ENCODE peak calls at places on chromosomes 6 and 20, in eight cellular contexts. One of them, this sample, is unnamed.

GRCh38 chr6:157548635-157549467 is 167.9 kb downstream of the ZDHHC14 start:
- DNase-seq in GM23248: no peak
- DNase-seq in neural crest cell: no peak
- DNase-seq in astrocyte of the cerebellum: no peak
- DNase-seq in cardiac fibroblast: no peak
- DNase-seq in activated T-helper 1 cell treated with anti-CD3 and anti-CD28 coated beads, Interleukin-2, amount 50 U/mL, for 16 hours: no peak
- DNase-seq in AG08396: no peak
- DNase-seq in Panc1: no peak
- DNase-seq in this sample: no peak

GRCh38 chr6:26571592-26572296 is 25.0 kb upstream of the ABT1 start:
- DNase-seq in GM23248: peak
- DNase-seq in neural crest cell: peak
- DNase-seq in astrocyte of the cerebellum: peak
- DNase-seq in cardiac fibroblast: peak
- DNase-seq in activated T-helper 1 cell treated with anti-CD3 and anti-CD28 coated beads, Interleukin-2, amount 50 U/mL, for 16 hours: no peak
- DNase-seq in AG08396: peak
- DNase-seq in Panc1: peak
- DNase-seq in this sample: peak

GRCh38 chr20:7703436-7703835 is 236.8 kb downstream of the HAO1 start:
- DNase-seq in GM23248: no peak
- DNase-seq in neural crest cell: no peak
- DNase-seq in astrocyte of the cerebellum: no peak
- DNase-seq in cardiac fibroblast: no peak
- DNase-seq in activated T-helper 1 cell treated with anti-CD3 and anti-CD28 coated beads, Interleukin-2, amount 50 U/mL, for 16 hours: no peak
- DNase-seq in AG08396: no peak
- DNase-seq in Panc1: no peak
- DNase-seq in this sample: no peak

GRCh38 chr20:58125726-58126125 is 102.7 kb downstream of the ANKRD60 start:
- DNase-seq in GM23248: no peak
- DNase-seq in neural crest cell: no peak
- DNase-seq in astrocyte of the cerebellum: no peak
- DNase-seq in cardiac fibroblast: no peak
- DNase-seq in activated T-helper 1 cell treated with anti-CD3 and anti-CD28 coated beads, Interleukin-2, amount 50 U/mL, for 16 hours: no peak
- DNase-seq in AG08396: no peak
- DNase-seq in Panc1: no peak
- DNase-seq in this sample: no peak

GRCh38 chr6:149508485-149508884 is 23.7 kb upstream of the ZC3H12D start:
- DNase-seq in GM23248: no peak
- DNase-seq in neural crest cell: no peak
- DNase-seq in astrocyte of the cerebellum: no peak
- DNase-seq in cardiac fibroblast: no peak
- DNase-seq in activated T-helper 1 cell treated with anti-CD3 and anti-CD28 coated beads, Interleukin-2, amount 50 U/mL, for 16 hours: no peak
- DNase-seq in AG08396: no peak
- DNase-seq in Panc1: no peak
- DNase-seq in this sample: no peak

GRCh38 chr20:44646641-44647274 is 4.7 kb downstream of the ADA start:
- DNase-seq in GM23248: peak
- DNase-seq in neural crest cell: no peak
- DNase-seq in astrocyte of the cerebellum: no peak
- DNase-seq in cardiac fibroblast: peak
- DNase-seq in activated T-helper 1 cell treated with anti-CD3 and anti-CD28 coated beads, Interleukin-2, amount 50 U/mL, for 16 hours: no peak
- DNase-seq in AG08396: peak
- DNase-seq in Panc1: no peak
- DNase-seq in this sample: peak

GRCh38 chr6:121187833-121188200 is 146.5 kb downstream of the TBC1D32 start:
- DNase-seq in GM23248: no peak
- DNase-seq in neural crest cell: no peak
- DNase-seq in astrocyte of the cerebellum: no peak
- DNase-seq in cardiac fibroblast: no peak
- DNase-seq in activated T-helper 1 cell treated with anti-CD3 and anti-CD28 coated beads, Interleukin-2, amount 50 U/mL, for 16 hours: no peak
- DNase-seq in AG08396: no peak
- DNase-seq in Panc1: no peak
- DNase-seq in this sample: no peak

GRCh38 chr6:119160911-119161310 is 82.4 kb upstream of the FAM184A start:
- DNase-seq in GM23248: peak
- DNase-seq in neural crest cell: no peak
- DNase-seq in astrocyte of the cerebellum: no peak
- DNase-seq in cardiac fibroblast: no peak
- DNase-seq in activated T-helper 1 cell treated with anti-CD3 and anti-CD28 coated beads, Interleukin-2, amount 50 U/mL, for 16 hours: no peak
- DNase-seq in AG08396: no peak
- DNase-seq in Panc1: no peak
- DNase-seq in this sample: peak

GRCh38 chr6:147099974-147100373 is 104.2 kb upstream of the STXBP5 start:
- DNase-seq in GM23248: peak
- DNase-seq in neural crest cell: no peak
- DNase-seq in astrocyte of the cerebellum: peak
- DNase-seq in cardiac fibroblast: peak
- DNase-seq in activated T-helper 1 cell treated with anti-CD3 and anti-CD28 coated beads, Interleukin-2, amount 50 U/mL, for 16 hours: no peak
- DNase-seq in AG08396: peak
- DNase-seq in Panc1: no peak
- DNase-seq in this sample: peak

GRCh38 chr6:52595796-52596130 is 18.9 kb upstream of the TRAM2 start:
- DNase-seq in GM23248: no peak
- DNase-seq in neural crest cell: no peak
- DNase-seq in astrocyte of the cerebellum: no peak
- DNase-seq in cardiac fibroblast: no peak
- DNase-seq in activated T-helper 1 cell treated with anti-CD3 and anti-CD28 coated beads, Interleukin-2, amount 50 U/mL, for 16 hours: no peak
- DNase-seq in AG08396: no peak
- DNase-seq in Panc1: no peak
- DNase-seq in this sample: no peak

GRCh38 chr6:158849899-158850806 is 31.0 kb upstream of the EZR start:
- DNase-seq in GM23248: peak
- DNase-seq in neural crest cell: no peak
- DNase-seq in astrocyte of the cerebellum: peak
- DNase-seq in cardiac fibroblast: peak
- DNase-seq in activated T-helper 1 cell treated with anti-CD3 and anti-CD28 coated beads, Interleukin-2, amount 50 U/mL, for 16 hours: peak
- DNase-seq in AG08396: peak
- DNase-seq in Panc1: peak
- DNase-seq in this sample: peak

GRCh38 chr6:67854098-67854497 is 781.0 kb upstream of the ADGRB3 start:
- DNase-seq in GM23248: no peak
- DNase-seq in neural crest cell: no peak
- DNase-seq in astrocyte of the cerebellum: no peak
- DNase-seq in cardiac fibroblast: no peak
- DNase-seq in activated T-helper 1 cell treated with anti-CD3 and anti-CD28 coated beads, Interleukin-2, amount 50 U/mL, for 16 hours: no peak
- DNase-seq in AG08396: no peak
- DNase-seq in Panc1: no peak
- DNase-seq in this sample: no peak

GRCh38 chr20:2822073-2822472 is 5.9 kb downstream of the TMEM239 start:
- DNase-seq in GM23248: peak
- DNase-seq in neural crest cell: no peak
- DNase-seq in astrocyte of the cerebellum: peak
- DNase-seq in cardiac fibroblast: no peak
- DNase-seq in activated T-helper 1 cell treated with anti-CD3 and anti-CD28 coated beads, Interleukin-2, amount 50 U/mL, for 16 hours: no peak
- DNase-seq in AG08396: no peak
- DNase-seq in Panc1: no peak
- DNase-seq in this sample: no peak

GRCh38 chr20:49893242-49894072 is 21.9 kb downstream of the SPATA2 start:
- DNase-seq in GM23248: peak
- DNase-seq in neural crest cell: no peak
- DNase-seq in astrocyte of the cerebellum: no peak
- DNase-seq in cardiac fibroblast: no peak
- DNase-seq in activated T-helper 1 cell treated with anti-CD3 and anti-CD28 coated beads, Interleukin-2, amount 50 U/mL, for 16 hours: no peak
- DNase-seq in AG08396: no peak
- DNase-seq in Panc1: no peak
- DNase-seq in this sample: peak

GRCh38 chr6:17278289-17279061 is 2.7 kb upstream of the RBM24 start:
- DNase-seq in GM23248: peak
- DNase-seq in neural crest cell: no peak
- DNase-seq in astrocyte of the cerebellum: no peak
- DNase-seq in cardiac fibroblast: peak
- DNase-seq in activated T-helper 1 cell treated with anti-CD3 and anti-CD28 coated beads, Interleukin-2, amount 50 U/mL, for 16 hours: no peak
- DNase-seq in AG08396: peak
- DNase-seq in Panc1: peak
- DNase-seq in this sample: peak

GRCh38 chr20:49037962-49038387 is 8.1 kb upstream of the CSE1L start:
- DNase-seq in GM23248: peak
- DNase-seq in neural crest cell: no peak
- DNase-seq in astrocyte of the cerebellum: no peak
- DNase-seq in cardiac fibroblast: peak
- DNase-seq in activated T-helper 1 cell treated with anti-CD3 and anti-CD28 coated beads, Interleukin-2, amount 50 U/mL, for 16 hours: no peak
- DNase-seq in AG08396: no peak
- DNase-seq in Panc1: no peak
- DNase-seq in this sample: no peak

GRCh38 chr20:17571967-17572638 is 2.2 kb downstream of the DSTN start:
- DNase-seq in GM23248: no peak
- DNase-seq in neural crest cell: no peak
- DNase-seq in astrocyte of the cerebellum: no peak
- DNase-seq in cardiac fibroblast: no peak
- DNase-seq in activated T-helper 1 cell treated with anti-CD3 and anti-CD28 coated beads, Interleukin-2, amount 50 U/mL, for 16 hours: no peak
- DNase-seq in AG08396: no peak
- DNase-seq in Panc1: no peak
- DNase-seq in this sample: no peak

GRCh38 chr20:58715709-58716475 is 23.3 kb downstream of the NPEPL1 start:
- DNase-seq in GM23248: no peak
- DNase-seq in neural crest cell: no peak
- DNase-seq in astrocyte of the cerebellum: no peak
- DNase-seq in cardiac fibroblast: no peak
- DNase-seq in activated T-helper 1 cell treated with anti-CD3 and anti-CD28 coated beads, Interleukin-2, amount 50 U/mL, for 16 hours: no peak
- DNase-seq in AG08396: peak
- DNase-seq in Panc1: no peak
- DNase-seq in this sample: no peak

GRCh38 chr6:26532699-26533523 is 5.3 kb upstream of the HMGN4 start:
- DNase-seq in GM23248: peak
- DNase-seq in neural crest cell: peak
- DNase-seq in astrocyte of the cerebellum: peak
- DNase-seq in cardiac fibroblast: peak
- DNase-seq in activated T-helper 1 cell treated with anti-CD3 and anti-CD28 coated beads, Interleukin-2, amount 50 U/mL, for 16 hours: peak
- DNase-seq in AG08396: peak
- DNase-seq in Panc1: peak
- DNase-seq in this sample: peak

GRCh38 chr20:32526561-32526960 is 58.6 kb downstream of the NOL4L start:
- DNase-seq in GM23248: no peak
- DNase-seq in neural crest cell: no peak
- DNase-seq in astrocyte of the cerebellum: no peak
- DNase-seq in cardiac fibroblast: no peak
- DNase-seq in activated T-helper 1 cell treated with anti-CD3 and anti-CD28 coated beads, Interleukin-2, amount 50 U/mL, for 16 hours: no peak
- DNase-seq in AG08396: no peak
- DNase-seq in Panc1: no peak
- DNase-seq in this sample: no peak

GRCh38 chr20:19026901-19027644 is 185.4 kb upstream of the SLC24A3 start:
- DNase-seq in GM23248: no peak
- DNase-seq in neural crest cell: no peak
- DNase-seq in astrocyte of the cerebellum: no peak
- DNase-seq in cardiac fibroblast: no peak
- DNase-seq in activated T-helper 1 cell treated with anti-CD3 and anti-CD28 coated beads, Interleukin-2, amount 50 U/mL, for 16 hours: no peak
- DNase-seq in AG08396: no peak
- DNase-seq in Panc1: no peak
- DNase-seq in this sample: no peak

GRCh38 chr6:111080713-111081112 is 6.6 kb upstream of the SLC16A10 start:
- DNase-seq in GM23248: no peak
- DNase-seq in neural crest cell: no peak
- DNase-seq in astrocyte of the cerebellum: peak
- DNase-seq in cardiac fibroblast: no peak
- DNase-seq in activated T-helper 1 cell treated with anti-CD3 and anti-CD28 coated beads, Interleukin-2, amount 50 U/mL, for 16 hours: no peak
- DNase-seq in AG08396: no peak
- DNase-seq in Panc1: no peak
- DNase-seq in this sample: peak

GRCh38 chr20:60408435-60408834 is 450.2 kb downstream of the CDH26 start:
- DNase-seq in GM23248: no peak
- DNase-seq in neural crest cell: no peak
- DNase-seq in astrocyte of the cerebellum: no peak
- DNase-seq in cardiac fibroblast: no peak
- DNase-seq in activated T-helper 1 cell treated with anti-CD3 and anti-CD28 coated beads, Interleukin-2, amount 50 U/mL, for 16 hours: no peak
- DNase-seq in AG08396: no peak
- DNase-seq in Panc1: no peak
- DNase-seq in this sample: no peak

GRCh38 chr6:70834520-70834919 is 122.3 kb downstream of the B3GAT2 start:
- DNase-seq in GM23248: peak
- DNase-seq in neural crest cell: no peak
- DNase-seq in astrocyte of the cerebellum: no peak
- DNase-seq in cardiac fibroblast: peak
- DNase-seq in activated T-helper 1 cell treated with anti-CD3 and anti-CD28 coated beads, Interleukin-2, amount 50 U/mL, for 16 hours: no peak
- DNase-seq in AG08396: peak
- DNase-seq in Panc1: no peak
- DNase-seq in this sample: peak

GRCh38 chr20:62588458-62589149 is 53.7 kb upstream of the SLCO4A1 start:
- DNase-seq in GM23248: peak
- DNase-seq in neural crest cell: no peak
- DNase-seq in astrocyte of the cerebellum: no peak
- DNase-seq in cardiac fibroblast: peak
- DNase-seq in activated T-helper 1 cell treated with anti-CD3 and anti-CD28 coated beads, Interleukin-2, amount 50 U/mL, for 16 hours: no peak
- DNase-seq in AG08396: no peak
- DNase-seq in Panc1: no peak
- DNase-seq in this sample: no peak

GRCh38 chr20:21048841-21049273 is 57.3 kb downstream of the LINC00237 start:
- DNase-seq in GM23248: peak
- DNase-seq in neural crest cell: peak
- DNase-seq in astrocyte of the cerebellum: no peak
- DNase-seq in cardiac fibroblast: peak
- DNase-seq in activated T-helper 1 cell treated with anti-CD3 and anti-CD28 coated beads, Interleukin-2, amount 50 U/mL, for 16 hours: peak
- DNase-seq in AG08396: peak
- DNase-seq in Panc1: no peak
- DNase-seq in this sample: peak

GRCh38 chr6:47484616-47485015 is 7.0 kb downstream of the CD2AP start:
- DNase-seq in GM23248: peak
- DNase-seq in neural crest cell: no peak
- DNase-seq in astrocyte of the cerebellum: peak
- DNase-seq in cardiac fibroblast: peak
- DNase-seq in activated T-helper 1 cell treated with anti-CD3 and anti-CD28 coated beads, Interleukin-2, amount 50 U/mL, for 16 hours: no peak
- DNase-seq in AG08396: peak
- DNase-seq in Panc1: no peak
- DNase-seq in this sample: peak

GRCh38 chr20:47493175-47493953 is 8.3 kb upstream of the NCOA3 start:
- DNase-seq in GM23248: peak
- DNase-seq in neural crest cell: no peak
- DNase-seq in astrocyte of the cerebellum: peak
- DNase-seq in cardiac fibroblast: peak
- DNase-seq in activated T-helper 1 cell treated with anti-CD3 and anti-CD28 coated beads, Interleukin-2, amount 50 U/mL, for 16 hours: no peak
- DNase-seq in AG08396: peak
- DNase-seq in Panc1: no peak
- DNase-seq in this sample: peak

GRCh38 chr20:59948828-59949720 is 8.9 kb downstream of the FAM217B start:
- DNase-seq in GM23248: peak
- DNase-seq in neural crest cell: peak
- DNase-seq in astrocyte of the cerebellum: peak
- DNase-seq in cardiac fibroblast: peak
- DNase-seq in activated T-helper 1 cell treated with anti-CD3 and anti-CD28 coated beads, Interleukin-2, amount 50 U/mL, for 16 hours: no peak
- DNase-seq in AG08396: no peak
- DNase-seq in Panc1: no peak
- DNase-seq in this sample: peak

GRCh38 chr6:34771727-34772126 is 14.4 kb downstream of the SNRPC start:
- DNase-seq in GM23248: peak
- DNase-seq in neural crest cell: no peak
- DNase-seq in astrocyte of the cerebellum: peak
- DNase-seq in cardiac fibroblast: peak
- DNase-seq in activated T-helper 1 cell treated with anti-CD3 and anti-CD28 coated beads, Interleukin-2, amount 50 U/mL, for 16 hours: no peak
- DNase-seq in AG08396: peak
- DNase-seq in Panc1: no peak
- DNase-seq in this sample: peak

GRCh38 chr6:137025786-137026730 is 18.7 kb downstream of the IL20RA start:
- DNase-seq in GM23248: no peak
- DNase-seq in neural crest cell: no peak
- DNase-seq in astrocyte of the cerebellum: no peak
- DNase-seq in cardiac fibroblast: no peak
- DNase-seq in activated T-helper 1 cell treated with anti-CD3 and anti-CD28 coated beads, Interleukin-2, amount 50 U/mL, for 16 hours: no peak
- DNase-seq in AG08396: no peak
- DNase-seq in Panc1: no peak
- DNase-seq in this sample: no peak

GRCh38 chr20:3716195-3716834 is 3.9 kb upstream of the SIGLEC1 start:
- DNase-seq in GM23248: peak
- DNase-seq in neural crest cell: peak
- DNase-seq in astrocyte of the cerebellum: no peak
- DNase-seq in cardiac fibroblast: peak
- DNase-seq in activated T-helper 1 cell treated with anti-CD3 and anti-CD28 coated beads, Interleukin-2, amount 50 U/mL, for 16 hours: no peak
- DNase-seq in AG08396: peak
- DNase-seq in Panc1: no peak
- DNase-seq in this sample: peak

This sample was measured in AG10803.